ENCODE peak calls at places on chromosomes 5 and 9, in six cellular contexts. K, X, Y, R, A and B are unnamed samples.

GRCh38 chr5:142399899-142400298 is 75.1 kb upstream of the SPRY4 start:
- DNase-seq in R (no peak), K (no peak), Y (peak; percentile 58), A (no peak), X (no peak), B (no peak)

GRCh38 chr9:125238127-125238914 is 2.8 kb downstream of the HSPA5 start:
- DNase-seq in X (no peak), R (no peak), Y (no peak), A (no peak), K (no peak), B (peak; percentile 9)

GRCh38 chr9:129832957-129833356 is 2.1 kb downstream of the C9orf78 start:
- DNase-seq in R (no peak), A (no peak), X (no peak), Y (no peak), K (no peak), B (no peak)

GRCh38 chr9:127061411-127061810 is 61.0 kb downstream of the ANGPTL2 start:
- DNase-seq in R (no peak), A (no peak), K (no peak), Y (no peak), X (no peak), B (no peak)

GRCh38 chr9:127781821-127782220 is 3.4 kb upstream of the SH2D3C start:
- DNase-seq in A (no peak), X (no peak), K (no peak), Y (no peak), R (no peak), B (no peak)

GRCh38 chr9:128683340-128684064 is 5.5 kb upstream of the SET start:
- DNase-seq in R (peak; percentile 50), Y (peak; percentile 87), A (peak; percentile 32), X (peak; percentile 94), K (peak; percentile 41), B (peak; percentile 64)

GRCh38 chr9:71897573-71897972 is 13.4 kb downstream of the ABHD17B start:
- DNase-seq in R (no peak), A (no peak), Y (peak; percentile 44), X (no peak), K (no peak), B (no peak)

GRCh38 chr9:134066923-134067851 is 639 bp downstream of the BRD3 start:
- DNase-seq in Y (no peak), K (no peak), R (no peak), X (peak; percentile 85), A (no peak), B (peak; percentile 40)

GRCh38 chr5:177496111-177497010 is 1.0 kb downstream of the PDLIM7 start:
- DNase-seq in A (peak; percentile 56), Y (peak; percentile 69), R (peak; percentile 93), X (peak; percentile 97), K (peak; percentile 74), B (peak; percentile 93)

GRCh38 chr5:133637206-133637605 is 24.9 kb upstream of the FSTL4 start:
- DNase-seq in A (no peak), X (no peak), R (no peak), K (no peak), Y (no peak), B (no peak)

GRCh38 chr5:167128581-167128980 is 1162.9 kb upstream of the WWC1 start:
- DNase-seq in A (no peak), R (no peak), K (no peak), X (peak; percentile 70), Y (peak; percentile 2), B (no peak)

GRCh38 chr9:17082343-17082742 is 52.5 kb upstream of the CNTLN start:
- DNase-seq in R (peak; percentile 32), K (peak; percentile 59), Y (no peak), A (peak; percentile 14), X (peak; percentile 68), B (peak; percentile 36)

GRCh38 chr5:177133845-177134652 is 476 bp downstream of the NSD1 start:
- DNase-seq in A (no peak), X (peak; percentile 91), R (peak; percentile 57), Y (no peak), K (peak; percentile 40), B (peak; percentile 48)

GRCh38 chr9:111076519-111076918 is 38.2 kb upstream of the LPAR1 start:
- DNase-seq in K (no peak), Y (no peak), R (no peak), X (no peak), A (no peak), B (no peak)

GRCh38 chr9:14993061-14993800 is 83.0 kb upstream of the FREM1 start:
- DNase-seq in K (peak; percentile 96), Y (peak; percentile 45), X (peak; percentile 95), A (peak; percentile 60), R (peak; percentile 87), B (peak; percentile 57)

GRCh38 chr9:130264414-130265350 is 878 bp upstream of the HMCN2 start:
- DNase-seq in R (no peak), X (no peak), Y (no peak), A (no peak), K (no peak), B (no peak)

GRCh38 chr9:110650261-110650660 is 18.3 kb upstream of the MUSK start:
- DNase-seq in K (no peak), Y (no peak), X (no peak), A (no peak), R (no peak), B (peak; percentile 89)

GRCh38 chr5:145825751-145826180 is 9.4 kb downstream of the PRELID2 start:
- DNase-seq in A (no peak), R (no peak), Y (peak; percentile 56), K (no peak), X (peak; percentile 59), B (peak; percentile 82)

GRCh38 chr5:94577466-94578245 is 40.7 kb downstream of the KIAA0825 start:
- DNase-seq in A (no peak), X (no peak), R (no peak), K (no peak), Y (no peak), B (no peak)

GRCh38 chr9:105194234-105194633 is 50.2 kb upstream of the SLC44A1 start:
- DNase-seq in K (no peak), R (no peak), A (no peak), X (no peak), Y (no peak), B (no peak)

GRCh38 chr9:126703330-126704156 is 89.8 kb downstream of the LMX1B start:
- DNase-seq in Y (no peak), X (peak; percentile 2), R (no peak), K (peak; percentile 4), A (no peak), B (no peak)

GRCh38 chr5:168005093-168005492 is 286.4 kb upstream of the WWC1 start:
- DNase-seq in X (no peak), R (no peak), A (no peak), K (no peak), Y (peak; percentile 56), B (no peak)

GRCh38 chr5:149605998-149606721 is 24.9 kb downstream of the ARHGEF37 start:
- DNase-seq in A (no peak), X (no peak), Y (peak; percentile 100), K (no peak), R (no peak), B (peak; percentile 73)

GRCh38 chr5:110335361-110336046 is 391.0 kb downstream of the TMEM232 start:
- DNase-seq in A (no peak), X (no peak), R (no peak), K (no peak), Y (no peak), B (peak; percentile 1)

GRCh38 chr9:116020801-116021200 is 132.8 kb upstream of the PAPPA start:
- DNase-seq in Y (peak; percentile 22), A (no peak), K (no peak), X (no peak), R (no peak), B (peak; percentile 21)

GRCh38 chr9:124502711-124503702 is 4.2 kb downstream of the NR5A1 start:
- DNase-seq in X (peak; percentile 64), A (no peak), Y (no peak), K (no peak), R (no peak), B (no peak)

GRCh38 chr5:79517601-79518000 is 3.7 kb upstream of the HOMER1 start:
- DNase-seq in R (no peak), A (no peak), X (no peak), K (no peak), Y (no peak), B (no peak)
- H3K4me3 ChIP-seq in R (no peak overlapping the region), A (no peak overlapping the region), X (no peak overlapping the region), K (no peak overlapping the region), Y (no peak overlapping the region), B (no peak overlapping the region)

DNA sequence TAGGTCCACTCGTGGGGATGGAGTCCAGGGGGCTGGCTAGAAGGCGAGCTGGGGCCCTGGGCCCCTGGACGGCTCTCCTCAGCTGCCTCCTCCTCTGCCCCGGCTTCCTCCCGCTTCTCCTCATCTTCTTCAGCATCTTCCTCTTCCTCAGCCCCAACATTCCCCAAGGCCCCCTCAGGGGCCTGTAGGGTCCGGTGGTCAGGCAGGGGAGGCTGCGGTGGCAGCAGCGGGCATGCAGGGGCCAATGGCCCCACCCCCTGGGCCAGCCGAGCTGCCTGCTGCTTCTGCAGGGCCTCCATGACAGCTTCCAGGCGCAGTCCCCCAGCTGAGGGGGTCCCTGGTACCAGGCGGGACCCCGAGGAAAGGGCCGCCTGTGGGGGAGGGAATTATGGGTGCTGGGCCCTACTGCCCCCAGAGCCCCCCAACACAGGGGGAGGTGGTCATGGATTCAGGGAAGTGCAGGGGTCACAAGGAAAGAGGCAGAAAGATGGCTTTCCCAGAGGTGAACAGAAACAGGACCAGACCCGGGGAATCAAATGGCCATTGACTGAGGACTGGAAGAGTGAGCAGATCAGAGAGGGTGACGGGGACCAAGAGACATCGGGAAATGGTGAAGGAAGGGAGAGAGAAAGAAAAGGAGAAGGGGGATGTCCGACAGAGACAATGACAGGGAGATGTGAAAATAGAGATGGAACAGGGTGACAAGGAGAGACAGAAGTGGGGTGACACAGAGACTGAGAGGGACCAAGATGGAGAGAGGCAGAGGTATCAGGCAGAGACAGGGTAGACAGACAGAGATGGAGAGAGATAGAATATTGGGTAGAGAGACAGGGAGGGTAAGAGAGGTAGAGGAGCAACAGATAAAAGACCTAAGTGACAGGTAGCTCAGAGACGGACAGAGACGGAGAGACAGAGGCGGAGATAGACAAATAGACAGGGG is 880 bp downstream of the ARID3C start:
- DNase-seq in R (no peak), A (no peak), K (no peak), X (no peak), Y (no peak), B (no peak)
- H3K4me3 ChIP-seq in R (peak overlapping the region; percentile 26), A (peak overlapping the region; percentile 53), K (peak overlapping the region; percentile 40), X (peak overlapping the region; percentile 66), Y (no peak overlapping the region), B (no peak overlapping the region)

GRCh38 chr5:131109540-131110255 is 55.4 kb downstream of the HINT1 start:
- DNase-seq in Y (peak; percentile 43), A (peak; percentile 66), R (no peak), K (peak; percentile 28), X (peak; percentile 59), B (peak; percentile 60)
- H3K4me3 ChIP-seq in Y (no peak overlapping the region), A (no peak overlapping the region), R (no peak overlapping the region), K (no peak overlapping the region), X (no peak overlapping the region), B (no peak overlapping the region)

GRCh38 chr9:135965124-135965756 is 4.1 kb upstream of the UBAC1 start:
- DNase-seq in X (peak; percentile 59), A (no peak), K (no peak), Y (no peak), R (no peak), B (no peak)

GRCh38 chr9:135962696-135963307 is 1.6 kb upstream of the UBAC1 start:
- DNase-seq in Y (no peak), R (no peak), A (no peak), X (no peak), K (no peak), B (no peak)

GRCh38 chr9:135961811-135962695 is 880 bp upstream of the UBAC1 start:
- DNase-seq in Y (no peak), R (no peak), X (no peak), K (no peak), A (no peak), B (no peak)

GRCh38 chr9:135963938-135964337 is 2.8 kb upstream of the UBAC1 start:
- DNase-seq in X (no peak), R (no peak), A (no peak), Y (no peak), K (no peak), B (no peak)

GRCh38 chr9:135963338-135963737 is 2.2 kb upstream of the UBAC1 start:
- DNase-seq in X (no peak), A (no peak), Y (no peak), R (no peak), K (no peak), B (no peak)
- H3K4me3 ChIP-seq in X (no peak overlapping the region), A (no peak overlapping the region), Y (no peak overlapping the region), R (no peak overlapping the region), K (no peak overlapping the region), B (no peak overlapping the region)